ENCODE peak calls at places on chromosomes 4 and X, in six cellular contexts. K is LoVo; S is activated naive CD4-positive, alpha-beta T cell treated with anti-CD3 and anti-CD28 coated beads for 36 hours; O is NAMALWA; J is naive thymus-derived CD8-positive, alpha-beta T cell; V is activated CD4-positive, alpha-beta T cell treated with anti-CD3 and anti-CD28 coated beads for 1 hour. H is an unnamed sample.

GRCh38 chrX:34656842-34657780 is at the start of gene TMEM47:
- DNase-seq in V (no peak), S (no peak), O (no peak), J (no peak), K (no peak), H (peak; percentile 25)

GRCh38 chr4:113122066-113122465 is 72.6 kb downstream of the ANK2 start:
- DNase-seq in S (no peak), O (no peak), J (no peak), K (no peak), V (no peak), H (no peak)

GRCh38 chrX:27728291-27728690 is 79.5 kb upstream of the MAGEB10 start:
- DNase-seq in V (no peak), K (peak; percentile 12), S (no peak), O (no peak), J (no peak), H (no peak)

GRCh38 chrX:9160698-9161329 is 126.9 kb upstream of the FAM9B start:
- DNase-seq in J (no peak), K (no peak), O (no peak), V (no peak), S (no peak), H (no peak)

GRCh38 chrX:115898382-115899001 is 272.1 kb upstream of the AGTR2 start:
- DNase-seq in V (no peak), J (peak; percentile 55), S (no peak), O (peak; percentile 68), K (no peak), H (no peak)

GRCh38 chrX:141439651-141440050 is 144.9 kb downstream of the SPANXA1 start:
- DNase-seq in J (no peak), K (no peak), O (no peak), S (no peak), V (no peak), H (no peak)

GRCh38 chrX:51361251-51361650 is 28.6 kb downstream of the NUDT10 start:
- DNase-seq in J (no peak), S (no peak), O (no peak), V (no peak), K (no peak), H (no peak)

GRCh38 chr4:184593461-184593860 is 55.8 kb downstream of the CASP3 start:
- DNase-seq in V (no peak), S (no peak), J (no peak), K (no peak), O (no peak), H (peak; percentile 26)

GRCh38 chr4:53586121-53586816 is 5.0 kb downstream of the LNX1 start:
- DNase-seq in J (no peak), V (no peak), O (no peak), K (no peak), S (no peak), H (no peak)